ENCODE peak calls at places on chromosomes 3 and 15, in five cellular contexts. L, J, B, I and Y are unnamed samples.

GRCh38 chr15:42121667-42122066 is 27.3 kb upstream of the PLA2G4D start:
- DNase-seq in L (no peak), J (no peak), B (no peak), I (no peak), Y (no peak)

GRCh38 chr3:130725746-130726145 is 20.9 kb downstream of the PIK3R4 start:
- DNase-seq in L (no peak), J (no peak), B (no peak), I (no peak), Y (no peak)

GRCh38 chr3:48428863-48429415 is 947 bp downstream of the PLXNB1 start:
- DNase-seq in L (no peak), J (no peak), B (peak), I (no peak), Y (no peak)

GRCh38 chr3:139930201-139930600 is 4.8 kb upstream of the CLSTN2 start:
- DNase-seq in L (no peak), J (no peak), B (no peak), I (no peak), Y (no peak)

GRCh38 chr15:84805221-84805620 is 11.9 kb upstream of the ALPK3 start:
- DNase-seq in L (no peak), J (no peak), B (no peak), I (no peak), Y (no peak)

GRCh38 chr15:45097466-45097865 is 16.5 kb downstream of the DUOX2 start:
- DNase-seq in L (no peak), J (no peak), B (no peak), I (no peak), Y (no peak)

GRCh38 chr3:145865329-145865904 is 295.6 kb downstream of the PLOD2 start:
- DNase-seq in L (no peak), J (no peak), B (no peak), I (no peak), Y (no peak)

GRCh38 chr3:52259035-52259434 is 13.5 kb downstream of the PPM1M start:
- DNase-seq in L (no peak), J (no peak), B (no peak), I (no peak), Y (no peak)

GRCh38 chr3:69385723-69386483 is at the start of gene FRMD4B:
- DNase-seq in L (no peak), J (peak), B (peak), I (peak), Y (no peak)

GRCh38 chr3:101890716-101891115 is 41.4 kb downstream of the NFKBIZ start:
- DNase-seq in L (no peak), J (no peak), B (no peak), I (no peak), Y (no peak)

GRCh38 chr3:30933478-30934207 is 39.2 kb upstream of the GADL1 start:
- DNase-seq in L (no peak), J (no peak), B (no peak), I (no peak), Y (no peak)

DNA sequence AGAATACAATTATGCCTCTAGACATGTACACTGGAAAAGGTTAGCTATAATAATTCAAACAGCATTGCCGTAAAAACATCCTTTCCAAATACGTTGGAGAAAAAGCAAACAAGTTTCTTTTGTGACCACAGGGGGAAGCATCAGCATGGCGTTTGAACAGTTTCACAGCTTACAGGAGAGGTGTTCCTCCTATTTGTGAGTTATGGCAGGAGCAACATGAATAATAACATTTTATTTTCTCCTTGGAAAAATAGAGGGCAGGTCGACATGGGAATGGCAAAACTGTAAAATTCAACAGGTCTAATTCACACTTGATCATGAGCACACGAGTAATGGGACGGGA is 39.7 kb upstream of the GADL1 start:
- DNase-seq in L (peak), J (peak), B (no peak), I (peak), Y (no peak)
- TF ChIP-seq ESRRA in L (no peak), J (no peak), B (no peak), I (no peak), Y (no peak)

GRCh38 chr3:12440927-12441326 is 43.4 kb upstream of the TSEN2 start:
- DNase-seq in L (no peak), J (no peak), B (no peak), I (no peak), Y (no peak)
- TF ChIP-seq ESRRA in L (no peak), J (no peak), B (no peak), I (no peak), Y (no peak)

GRCh38 chr15:65789759-65790158 is 2.3 kb downstream of the DENND4A start:
- DNase-seq in L (no peak), J (no peak), B (no peak), I (no peak), Y (no peak)

GRCh38 chr15:65791335-65792129 is 561 bp downstream of the DENND4A start:
- DNase-seq in L (peak), J (peak), B (peak), I (peak), Y (no peak)

GRCh38 chr15:65792130-65792987 is at the start of gene DENND4A:
- DNase-seq in L (peak), J (peak), B (peak), I (peak), Y (peak)

GRCh38 chr15:65789105-65789504 is 3.0 kb downstream of the DENND4A start:
- DNase-seq in L (no peak), J (no peak), B (no peak), I (no peak), Y (no peak)

DNA sequence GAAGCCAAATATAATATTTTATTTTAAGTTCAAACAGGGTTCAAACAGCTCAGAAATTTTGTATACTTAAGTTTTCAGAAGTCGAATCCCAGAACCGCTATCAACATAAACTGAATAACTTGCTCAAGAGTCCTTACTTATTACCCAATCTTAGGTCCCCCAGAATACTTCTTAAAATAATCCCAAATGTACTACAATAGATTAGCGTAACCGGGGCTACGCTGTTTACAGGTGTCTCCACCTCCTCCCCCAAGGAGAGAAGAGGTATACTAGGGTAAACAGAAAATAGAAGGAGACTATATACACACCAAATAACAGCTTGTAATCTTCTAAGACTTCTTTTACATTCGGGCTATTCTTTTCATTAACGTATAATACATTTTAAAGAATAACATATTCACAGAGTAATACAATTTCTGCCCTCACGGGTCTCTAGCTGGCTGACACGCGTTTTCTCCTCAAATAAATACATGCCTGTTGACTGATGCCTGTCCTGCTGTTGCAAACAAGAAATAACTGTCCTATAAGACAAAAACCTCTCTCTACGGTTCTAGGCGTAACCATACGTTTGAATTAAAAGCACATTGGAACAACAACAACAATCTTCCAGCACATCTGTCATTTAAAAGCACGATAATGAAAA is 1.3 kb downstream of the DENND4A start:
- DNase-seq in L (no peak), J (peak), B (no peak), I (no peak), Y (no peak)
- TF ChIP-seq ESRRA in L (no peak), J (no peak), B (no peak), I (no peak), Y (no peak)

GRCh38 chr15:58246041-58246440 is 107.9 kb downstream of the AQP9 start:
- DNase-seq in L (no peak), J (no peak), B (no peak), I (no peak), Y (no peak)

GRCh38 chr15:58244546-58244945 is 106.4 kb downstream of the AQP9 start:
- DNase-seq in L (no peak), J (no peak), B (no peak), I (no peak), Y (no peak)

GRCh38 chr15:58240191-58240932 is 102.2 kb downstream of the AQP9 start:
- DNase-seq in L (no peak), J (no peak), B (no peak), I (no peak), Y (no peak)

GRCh38 chr15:58243083-58243482 is 104.9 kb downstream of the AQP9 start:
- DNase-seq in L (no peak), J (no peak), B (no peak), I (no peak), Y (no peak)

GRCh38 chr15:58241872-58242271 is 103.7 kb downstream of the AQP9 start:
- DNase-seq in L (peak), J (no peak), B (no peak), I (no peak), Y (no peak)
- TF ChIP-seq ESRRA in L (no peak), J (no peak), B (no peak), I (no peak), Y (no peak)

GRCh38 chr3:54093849-54094248 is 28.5 kb upstream of the CACNA2D3 start:
- DNase-seq in L (no peak), J (no peak), B (no peak), I (no peak), Y (no peak)

GRCh38 chr3:54099381-54099780 is 23.0 kb upstream of the CACNA2D3 start:
- DNase-seq in L (no peak), J (no peak), B (no peak), I (no peak), Y (no peak)

DNA sequence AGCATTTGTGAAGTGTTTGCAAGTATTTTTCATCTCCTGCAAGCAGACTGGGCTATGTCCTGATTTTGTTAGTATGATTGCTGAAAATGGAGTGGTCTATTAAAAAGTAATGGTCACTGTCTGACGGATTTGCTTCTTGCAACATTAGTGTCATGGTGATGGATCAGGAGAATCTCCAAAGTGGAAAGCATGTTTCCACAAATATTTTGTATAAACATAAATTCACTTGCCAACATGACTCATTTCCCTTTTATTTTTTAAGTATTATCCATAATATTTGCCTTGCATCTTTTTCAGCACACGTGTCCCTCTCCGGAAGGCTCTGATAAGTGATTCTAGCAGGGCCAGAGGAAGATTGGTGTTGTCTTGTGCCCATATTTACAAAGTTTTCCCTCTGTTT is 27.4 kb upstream of the CACNA2D3 start:
- DNase-seq in L (no peak), J (no peak), B (no peak), I (no peak), Y (no peak)
- TF ChIP-seq ESRRA in L (no peak), J (no peak), B (no peak), I (no peak), Y (no peak)

GRCh38 chr3:60188803-60189202 is 1062.4 kb downstream of the FHIT start:
- DNase-seq in L (no peak), J (no peak), B (no peak), I (no peak), Y (no peak)
- TF ChIP-seq ESRRA in L (no peak), J (no peak), B (no peak), I (no peak), Y (no peak)

GRCh38 chr15:33698128-33698527 is 270.2 kb upstream of the CHRM5 start:
- DNase-seq in L (no peak), J (no peak), B (no peak), I (no peak), Y (no peak)

GRCh38 chr15:33699145-33699544 is 269.2 kb upstream of the CHRM5 start:
- DNase-seq in L (no peak), J (no peak), B (no peak), I (no peak), Y (no peak)

GRCh38 chr15:33693166-33693830 is 275.0 kb upstream of the CHRM5 start:
- DNase-seq in L (no peak), J (no peak), B (no peak), I (no peak), Y (no peak)
- TF ChIP-seq ESRRA in L (no peak), J (no peak), B (no peak), I (no peak), Y (no peak)

GRCh38 chr3:188071636-188072035 is 82.3 kb upstream of the LPP start:
- DNase-seq in L (no peak), J (no peak), B (no peak), I (no peak), Y (no peak)

GRCh38 chr3:188067932-188068331 is 86.0 kb upstream of the LPP start:
- DNase-seq in L (no peak), J (no peak), B (no peak), I (no peak), Y (no peak)

GRCh38 chr3:188064831-188065493 is 89.0 kb upstream of the LPP start:
- DNase-seq in L (no peak), J (no peak), B (no peak), I (peak), Y (no peak)

GRCh38 chr3:188061133-188061532 is 92.8 kb upstream of the LPP start:
- DNase-seq in L (peak), J (peak), B (no peak), I (peak), Y (no peak)

GRCh38 chr3:188066141-188066540 is 87.8 kb upstream of the LPP start:
- DNase-seq in L (no peak), J (no peak), B (no peak), I (no peak), Y (no peak)
- TF ChIP-seq ESRRA in L (no peak), J (no peak), B (no peak), I (no peak), Y (no peak)